ENCODE peak calls at places on chromosomes 12 and 14, in four cellular contexts. Z is HCT116, R is fibroblast of lung, S is IMR-90. Y is an unnamed sample.

GRCh38 chr12:57118711-57119271 is 7.6 kb upstream of the STAT6 start:
- DNase-seq in Z (no peak), R (no peak), S (peak; percentile 31), Y (peak; percentile 22)

GRCh38 chr14:93023039-93023438 is 92.7 kb downstream of the ITPK1 start:
- DNase-seq in Z (peak; percentile 37), R (no peak), S (no peak), Y (no peak)

GRCh38 chr12:44193281-44193680 is 357.4 kb downstream of the TMEM117 start:
- DNase-seq in Z (no peak), R (no peak), S (no peak), Y (no peak)

GRCh38 chr12:67854351-67854750 is 134.9 kb upstream of the IFNG-AS1 start:
- DNase-seq in Z (no peak), R (no peak), S (no peak), Y (no peak)

GRCh38 chr12:116964740-116965090 is 54.0 kb downstream of the FBXW8 start:
- DNase-seq in Z (no peak), R (no peak), S (no peak), Y (no peak)

GRCh38 chr12:13534242-13534641 is 337.7 kb downstream of the EMP1 start:
- DNase-seq in Z (no peak), R (no peak), S (no peak), Y (no peak)

GRCh38 chr12:28938581-28939301 is 210.3 kb upstream of the FAR2 start:
- DNase-seq in Z (no peak), R (no peak), S (no peak), Y (no peak)

GRCh38 chr12:68580911-68581310 is 29.8 kb upstream of the RAP1B start:
- DNase-seq in Z (no peak), R (no peak), S (peak; percentile 17), Y (no peak)

GRCh38 chr12:84862190-84862589 is 50.4 kb downstream of the SLC6A15 start:
- DNase-seq in Z (no peak), R (no peak), S (no peak), Y (no peak)

GRCh38 chr12:132291402-132292175 is 37.8 kb downstream of the GALNT9 start:
- DNase-seq in Z (no peak), R (no peak), S (no peak), Y (no peak)

GRCh38 chr14:33848706-33849454 is 102.0 kb downstream of the EGLN3 start:
- DNase-seq in Z (peak; percentile 82), R (peak; percentile 20), S (peak; percentile 10), Y (peak; percentile 78)

GRCh38 chr14:69471916-69472315 is 12.6 kb upstream of the PLEKHD1 start:
- DNase-seq in Z (no peak), R (no peak), S (no peak), Y (no peak)

GRCh38 chr14:69471436-69471835 is 13.1 kb upstream of the PLEKHD1 start:
- DNase-seq in Z (no peak), R (no peak), S (no peak), Y (no peak)

GRCh38 chr14:69473271-69473670 is 11.3 kb upstream of the PLEKHD1 start:
- DNase-seq in Z (no peak), R (no peak), S (no peak), Y (no peak)

GRCh38 chr14:69479696-69480095 is 4.8 kb upstream of the PLEKHD1 start:
- DNase-seq in Z (no peak), R (no peak), S (no peak), Y (no peak)

DNA sequence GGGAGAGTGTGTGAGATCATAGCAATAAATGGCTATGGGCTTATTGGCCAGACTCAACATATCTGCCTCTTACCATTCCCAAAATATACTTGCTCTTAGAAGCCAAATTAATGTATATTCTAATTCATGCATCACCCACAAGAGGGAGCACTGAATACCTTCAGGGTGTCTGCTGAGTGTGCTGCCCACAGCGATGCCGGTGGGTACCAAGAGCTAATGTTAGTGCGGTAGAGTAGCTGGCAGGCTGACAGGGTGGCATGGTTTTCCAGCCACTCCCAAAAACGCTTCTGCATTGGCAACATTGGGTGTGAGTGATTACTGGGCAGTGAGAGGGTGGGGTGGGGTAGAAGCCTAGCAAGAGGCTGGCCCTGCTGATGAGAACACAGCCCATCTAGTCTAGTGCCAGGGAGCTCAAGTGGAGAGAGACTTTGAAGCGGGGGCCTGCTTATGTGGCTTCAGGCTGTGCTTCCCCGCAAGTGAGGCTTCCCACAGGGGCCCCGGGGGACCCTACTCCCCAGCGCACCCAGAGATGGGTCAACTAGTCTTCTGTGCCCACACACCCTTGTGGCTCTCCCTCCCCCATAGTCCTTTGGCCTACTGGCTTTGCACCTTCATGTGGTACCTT is 9.2 kb upstream of the PLEKHD1 start:
- DNase-seq in Z (no peak), R (peak; percentile 15), S (peak; percentile 7), Y (no peak)
- TF ChIP-seq CTCF in Z (no peak), R (peak; percentile 46), S (peak; percentile 35), Y (peak; percentile 22)

GRCh38 chr14:27557445-27557844 is 959.6 kb upstream of the NOVA1 start:
- DNase-seq in Z (no peak), R (no peak), S (no peak), Y (no peak)

DNA sequence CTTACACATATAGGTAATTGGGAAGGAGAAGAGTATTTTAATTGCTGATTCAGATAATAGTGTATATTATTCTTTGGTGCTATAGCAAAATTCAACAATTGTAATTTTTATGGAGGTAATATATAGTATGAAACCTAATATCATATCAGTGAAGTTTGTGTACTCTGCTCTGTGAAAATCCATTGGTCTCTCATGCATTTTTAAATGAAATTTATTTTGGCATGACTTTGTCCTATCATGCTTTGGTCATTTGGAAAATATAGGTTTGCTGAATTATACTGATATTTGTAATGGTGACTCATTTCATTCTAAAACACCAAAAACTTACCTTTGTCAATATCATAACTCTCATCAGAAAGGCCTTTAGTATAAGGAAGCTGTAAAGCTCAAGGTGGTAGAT is 962.0 kb upstream of the NOVA1 start:
- DNase-seq in Z (no peak), R (no peak), S (no peak), Y (no peak)
- H3K4me1 ChIP-seq in Z (no peaks in the 10 kb centered on the region), R (no peaks in the 10 kb centered on the region), S (no peaks in the 10 kb centered on the region), Y (no peaks in the 10 kb centered on the region)

DNA sequence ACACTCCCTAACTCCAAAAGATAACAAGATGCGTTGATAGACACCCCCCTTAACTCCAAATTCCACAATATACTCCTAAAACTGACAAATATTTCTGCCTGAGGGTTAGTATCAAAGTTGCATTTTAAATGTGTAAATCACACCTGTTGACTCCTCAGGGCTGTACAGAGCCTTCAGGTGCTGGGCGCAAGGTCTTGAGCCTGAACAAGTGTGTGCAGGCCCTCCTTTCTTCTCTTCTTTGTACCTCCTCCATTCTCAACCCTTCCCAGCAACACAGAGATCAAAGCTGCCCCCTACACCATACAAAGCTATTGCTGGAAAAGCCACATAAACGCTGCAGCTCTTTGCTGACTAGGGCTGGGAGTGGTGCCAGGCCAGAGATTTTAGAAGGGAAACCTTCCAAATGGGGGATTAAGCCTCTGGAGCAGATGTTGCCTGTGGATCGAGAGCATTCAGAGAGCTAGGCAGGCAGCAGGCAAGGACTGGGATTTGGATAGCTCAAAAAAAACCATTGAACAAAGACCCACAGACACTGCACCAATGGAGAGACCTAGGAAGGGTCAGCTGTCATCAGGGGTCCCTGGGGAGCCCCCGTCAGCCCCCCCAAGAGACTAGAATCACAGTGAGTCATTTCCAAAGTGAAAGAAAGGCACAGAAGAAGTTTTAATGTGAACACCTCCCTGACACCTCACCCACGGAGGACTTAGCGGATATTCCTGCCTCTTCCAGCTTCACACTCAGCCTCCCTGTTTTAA is 18.3 kb upstream of the SUSD6 start:
- DNase-seq in Z (no peak), R (peak; percentile 74), S (peak; percentile 69), Y (peak; percentile 58)
- H3K9ac ChIP-seq in Z (no peak overlapping the region), R (no peak overlapping the region), S (no peak overlapping the region), Y (no peak overlapping the region)

GRCh38 chr14:50335389-50335788 is 23.3 kb downstream of the DMAC2L start:
- DNase-seq in Z (no peak), R (peak; percentile 87), S (peak; percentile 72), Y (peak; percentile 72)
- TF ChIP-seq CTCF in Z (no peak), R (peak; percentile 5), S (no peak), Y (no peak)

Y was measured in colonic mucosa.